ENCODE peak calls at places on chromosomes 13 and 19, in four cellular contexts. D, R, H and K are unnamed samples.
A peak's percentile ranks its signal among the peaks of the same experiment; 100 is the strongest.

GRCh38 chr19:7831452-7831851 is 1.4 kb downstream of the EVI5L start:
- DNase-seq in D (peak; percentile 15), R (no peak), H (no peak), K (no peak)

GRCh38 chr19:43723588-43723987 is 7.7 kb downstream of the IRGC start:
- DNase-seq in D (no peak), R (no peak), H (no peak), K (no peak)

GRCh38 chr19:46133101-46133627 is 8.7 kb upstream of the IGFL3 start:
- DNase-seq in D (peak; percentile 9), R (peak; percentile 51), H (no peak), K (peak; percentile 24)

GRCh38 chr13:33186851-33187250 is 98.7 kb downstream of the STARD13 start:
- DNase-seq in D (no peak), R (no peak), H (no peak), K (no peak)

GRCh38 chr13:20566424-20566916 is 487 bp upstream of the IFT88 start:
- DNase-seq in D (no peak), R (no peak), H (no peak), K (no peak)

GRCh38 chr13:41500501-41500900 is 43.2 kb downstream of the RGCC start:
- DNase-seq in D (no peak), R (no peak), H (peak; percentile 24), K (no peak)

GRCh38 chr19:49906879-49907564 is 10.3 kb upstream of the IL4I1 start:
- DNase-seq in D (no peak), R (no peak), H (no peak), K (peak; percentile 85)

GRCh38 chr13:113187263-113187669 is 21.2 kb downstream of the PCID2 start:
- DNase-seq in D (peak; percentile 12), R (no peak), H (no peak), K (no peak)

GRCh38 chr13:25988655-25989054 is 63.2 kb downstream of the SHISA2 start:
- DNase-seq in D (no peak), R (no peak), H (no peak), K (no peak)

GRCh38 chr13:58960909-58961308 is 1202.8 kb downstream of the DIAPH3 start:
- DNase-seq in D (no peak), R (no peak), H (no peak), K (no peak)

GRCh38 chr19:55373318-55373992 is 3.2 kb upstream of the TMEM190 start:
- DNase-seq in D (no peak), R (no peak), H (no peak), K (no peak)

GRCh38 chr13:71327266-71327665 is 539.7 kb downstream of the DACH1 start:
- DNase-seq in D (no peak), R (no peak), H (no peak), K (no peak)

GRCh38 chr13:42041017-42041683 is 7.3 kb upstream of the DGKH start:
- DNase-seq in D (peak; percentile 22), R (no peak), H (no peak), K (peak; percentile 11)

GRCh38 chr13:103272770-103273169 is 206.6 kb upstream of the SLC10A2 start:
- DNase-seq in D (no peak), R (no peak), H (no peak), K (no peak)

GRCh38 chr19:52901842-52902241 is 4.4 kb upstream of the ZNF320 start:
- DNase-seq in D (no peak), R (no peak), H (no peak), K (no peak)

GRCh38 chr13:25117312-25117711 is 21.4 kb downstream of the PABPC3 start:
- DNase-seq in D (no peak), R (no peak), H (no peak), K (no peak)

GRCh38 chr19:3857449-3858003 is 11.3 kb downstream of the ZFR2 start:
- DNase-seq in D (no peak), R (no peak), H (no peak), K (no peak)

GRCh38 chr19:8208710-8209110 is 460 bp upstream of the CERS4 start:
- DNase-seq in D (no peak), R (no peak), H (no peak), K (no peak)

GRCh38 chr13:37701972-37702371 is 103.4 kb upstream of the POSTN start:
- DNase-seq in D (no peak), R (no peak), H (no peak), K (no peak)

GRCh38 chr19:38417544-38418506 is 8.2 kb downstream of the RASGRP4 start:
- DNase-seq in D (no peak), R (no peak), H (peak; percentile 33), K (no peak)

GRCh38 chr19:57363734-57364181 is 407 bp downstream of the TRAPPC2B start:
- DNase-seq in D (no peak), R (peak; percentile 10), H (no peak), K (no peak)

GRCh38 chr13:94233401-94233800 is 246.1 kb downstream of the DCT start:
- DNase-seq in D (no peak), R (no peak), H (no peak), K (no peak)

GRCh38 chr13:27534108-27534975 is 84.0 kb upstream of the MTIF3 start:
- DNase-seq in D (no peak), R (no peak), H (no peak), K (no peak)

GRCh38 chr19:16825312-16826168 is 3.7 kb upstream of the SIN3B start:
- DNase-seq in D (peak; percentile 35), R (peak; percentile 24), H (no peak), K (no peak)